ENCODE peak calls at places on chromosomes 12 and 14, in four cellular contexts. F, B, X and C are unnamed samples.

GRCh38 chr14:29712586-29712985 is 215.1 kb downstream of the PRKD1 start:
- DNase-seq in F (no peak), B (no peak), X (no peak), C (no peak)

GRCh38 chr14:96090441-96091148 is 51.4 kb downstream of the C14orf132 start:
- DNase-seq in F (no peak), B (no peak), X (peak), C (peak)

GRCh38 chr12:104516821-104517220 is 60.1 kb downstream of the CHST11 start:
- DNase-seq in F (no peak), B (no peak), X (no peak), C (no peak)

GRCh38 chr12:85157023-85157626 is 121.0 kb downstream of the LRRIQ1 start:
- DNase-seq in F (no peak), B (no peak), X (no peak), C (no peak)

GRCh38 chr12:89674326-89674942 is 34.2 kb downstream of the ATP2B1 start:
- DNase-seq in F (no peak), B (no peak), X (no peak), C (no peak)

GRCh38 chr14:101959277-101959676 is 5.1 kb upstream of the DYNC1H1 start:
- DNase-seq in F (no peak), B (no peak), X (no peak), C (no peak)

GRCh38 chr14:57963071-57963470 is 97.2 kb upstream of the SLC35F4 start:
- DNase-seq in F (no peak), B (no peak), X (no peak), C (no peak)

GRCh38 chr12:95182868-95183415 is 34.3 kb downstream of the FGD6 start:
- DNase-seq in F (no peak), B (no peak), X (peak), C (no peak)